ENCODE peak calls at places on chromosome 22, in nine cellular contexts. V is iPS-NIHi11, T is endothelial cell, D is hepatocyte, U is dorsolateral prefrontal cortex, F is GM12892, B is glomerular endothelial cell, J is neural progenitor cell, R is NCI-H774. A is an unnamed sample.

GRCh38 chr22:20651286-20651685 is 122.6 kb upstream of the SERPIND1 start:
- DNase-seq in F (no peak), D (no peak), J (no peak), T (peak), V (no peak), R (no peak), U (no peak), B (no peak), A (peak)

GRCh38 chr22:48898524-48899377 is 928.9 kb downstream of the BRD1 start:
- DNase-seq in B (no peak), F (no peak), T (no peak), J (no peak), U (no peak), R (no peak), D (no peak), V (no peak), A (no peak)

GRCh38 chr22:26122920-26123468 is 46.3 kb upstream of the SEZ6L start:
- DNase-seq in V (no peak), U (no peak), D (no peak), J (no peak), B (no peak), F (no peak), R (no peak), T (no peak), A (no peak)

GRCh38 chr22:28230682-28231081 is 311.6 kb upstream of the PITPNB start:
- DNase-seq in F (no peak), J (no peak), R (no peak), V (no peak), B (no peak), D (no peak), U (no peak), T (no peak), A (no peak)

GRCh38 chr22:44395116-44396005 is 82.6 kb upstream of the SHISAL1 start:
- DNase-seq in J (no peak), V (peak), F (no peak), T (no peak), B (no peak), U (peak), R (no peak), D (no peak), A (no peak)

GRCh38 chr22:30649430-30650007 is 13.9 kb downstream of the SLC35E4 start:
- DNase-seq in V (peak), F (peak), J (no peak), R (no peak), D (peak), B (no peak), T (no peak), U (no peak), A (no peak)

GRCh38 chr22:27896251-27896650 is 22.8 kb downstream of the PITPNB start:
- DNase-seq in B (no peak), D (no peak), U (no peak), J (no peak), T (no peak), R (no peak), V (no peak), F (no peak), A (no peak)

GRCh38 chr22:46439576-46440465 is 97.6 kb downstream of the CELSR1 start:
- DNase-seq in F (no peak), V (no peak), U (no peak), T (no peak), R (no peak), J (no peak), B (no peak), D (no peak), A (no peak)

GRCh38 chr22:33274214-33274828 is 216.1 kb upstream of the SYN3 start:
- DNase-seq in U (no peak), R (no peak), J (peak), V (peak), B (no peak), D (no peak), T (peak), F (peak), A (peak)

GRCh38 chr22:44003016-44003775 is 20.9 kb upstream of the PARVB start:
- DNase-seq in F (no peak), R (no peak), B (no peak), J (no peak), T (no peak), D (no peak), V (no peak), U (no peak), A (no peak)

GRCh38 chr22:26770624-26771023 is 113.2 kb downstream of the MIAT start:
- DNase-seq in V (no peak), F (no peak), J (no peak), R (no peak), U (no peak), B (no peak), T (no peak), D (no peak), A (no peak)

GRCh38 chr22:38872831-38873248 is 824 bp upstream of the CBX6 start:
- DNase-seq in V (peak), D (peak), R (peak), J (peak), U (no peak), T (peak), F (no peak), B (no peak), A (peak)

GRCh38 chr22:46593211-46593676 is 26.9 kb upstream of the GRAMD4 start:
- DNase-seq in B (no peak), J (peak), R (no peak), T (no peak), D (no peak), V (no peak), U (no peak), F (peak), A (no peak)

GRCh38 chr22:40177738-40178416 is at the start of gene TNRC6B:
- DNase-seq in T (peak), B (peak), F (peak), V (peak), D (peak), R (peak), J (peak), U (peak), A (peak)

GRCh38 chr22:24437820-24438328 is 10.5 kb downstream of the ADORA2A start:
- DNase-seq in J (no peak), D (no peak), F (peak), R (no peak), U (no peak), B (no peak), V (no peak), T (no peak), A (no peak)

GRCh38 chr22:26648761-26649363 is 8.5 kb upstream of the MIAT start:
- DNase-seq in T (no peak), V (no peak), D (no peak), F (no peak), B (no peak), J (no peak), U (no peak), R (no peak), A (no peak)

GRCh38 chr22:38213319-38214247 is 11.8 kb downstream of the MAFF start:
- DNase-seq in R (no peak), F (no peak), U (no peak), D (no peak), V (no peak), J (no peak), T (no peak), B (no peak), A (no peak)

GRCh38 chr22:34858026-34858425 is 207.9 kb upstream of the ISX start:
- DNase-seq in F (no peak), J (no peak), V (no peak), D (no peak), U (no peak), R (no peak), T (no peak), B (no peak), A (no peak)

GRCh38 chr22:44389926-44390925 is 77.5 kb upstream of the SHISAL1 start:
- DNase-seq in R (no peak), J (no peak), T (no peak), U (peak), F (no peak), V (no peak), B (no peak), D (no peak), A (no peak)

GRCh38 chr22:43521716-43522115 is 109.9 kb downstream of the MPPED1 start:
- DNase-seq in J (no peak), D (peak), R (no peak), F (no peak), V (no peak), B (no peak), T (no peak), U (no peak), A (no peak)

GRCh38 chr22:48803993-48804810 is 1023.5 kb downstream of the BRD1 start:
- DNase-seq in U (no peak), R (no peak), D (no peak), T (no peak), J (no peak), B (no peak), F (no peak), V (no peak), A (no peak)

GRCh38 chr22:39641660-39642059 is 71.1 kb downstream of the CACNA1I start:
- DNase-seq in R (no peak), D (no peak), T (no peak), V (no peak), B (no peak), F (no peak), J (no peak), U (no peak), A (no peak)

GRCh38 chr22:32693102-32693501 is 108.4 kb upstream of the TIMP3 start:
- DNase-seq in B (no peak), U (no peak), F (no peak), T (no peak), V (no peak), D (no peak), R (no peak), J (no peak), A (no peak)

GRCh38 chr22:42473484-42474193 is 41.4 kb upstream of the NFAM1 start:
- DNase-seq in V (peak), J (peak), B (peak), R (peak), T (peak), D (peak), U (no peak), F (no peak), A (peak)

GRCh38 chr22:27456696-27457503 is 344.7 kb downstream of the MN1 start:
- DNase-seq in R (no peak), V (no peak), D (peak), J (no peak), F (no peak), U (no peak), B (no peak), T (no peak), A (no peak)

GRCh38 chr22:38203855-38204497 is 2.2 kb downstream of the MAFF start:
- DNase-seq in T (no peak), R (no peak), D (no peak), U (no peak), B (no peak), J (no peak), V (no peak), F (no peak), A (no peak)

GRCh38 chr22:30675436-30675835 is 7.8 kb upstream of the DUSP18 start:
- DNase-seq in F (no peak), B (no peak), V (no peak), U (no peak), D (no peak), T (no peak), R (no peak), J (no peak), A (no peak)

GRCh38 chr22:31344369-31345330 is 1.5 kb downstream of the PATZ1 start:
- DNase-seq in F (no peak), J (peak), B (no peak), U (no peak), T (no peak), D (peak), R (no peak), V (no peak), A (no peak)

GRCh38 chr22:49004484-49005399 is 822.9 kb downstream of the BRD1 start:
- DNase-seq in F (no peak), T (no peak), U (peak), B (no peak), V (no peak), J (no peak), R (no peak), D (no peak), A (no peak)

GRCh38 chr22:17655289-17655688 is 16.7 kb downstream of the BCL2L13 start:
- DNase-seq in B (no peak), F (no peak), U (no peak), J (no peak), V (no peak), T (no peak), D (no peak), R (no peak), A (no peak)

GRCh38 chr22:17734197-17734596 is 40.1 kb downstream of the BID start:
- DNase-seq in B (no peak), R (no peak), F (no peak), J (no peak), V (no peak), T (no peak), U (no peak), D (no peak), A (no peak)